ENCODE peak calls at places on chromosomes 6 and 20, in six cellular contexts. One of them, this sample, is unnamed.

GRCh38 chr6:187252-187840 is 104.9 kb upstream of the DUSP22 start:
- DNase-seq in A549: no peak
- DNase-seq in stimulated activated naive CD8-positive, alpha-beta T cell treated with anti-CD3 and anti-CD28 coated beads, Interleukin-15, amount 100 ng/mL, for 72 hours: no peak
- DNase-seq in NCI-H345: no peak
- DNase-seq in tibial artery: no peak
- DNase-seq in germinal center: no peak
- DNase-seq in this sample: no peak

GRCh38 chr20:34452281-34452982 is 63.8 kb upstream of the DYNLRB1 start:
- DNase-seq in tibial artery: no peak
- DNase-seq in stimulated activated naive CD8-positive, alpha-beta T cell treated with anti-CD3 and anti-CD28 coated beads, Interleukin-15, amount 100 ng/mL, for 72 hours: no peak
- DNase-seq in NCI-H345: no peak
- DNase-seq in germinal center: no peak
- DNase-seq in A549: no peak
- DNase-seq in this sample: no peak

GRCh38 chr6:83252717-83253116 is 59.6 kb downstream of the RWDD2A start:
- DNase-seq in A549: no peak
- DNase-seq in tibial artery: no peak
- DNase-seq in stimulated activated naive CD8-positive, alpha-beta T cell treated with anti-CD3 and anti-CD28 coated beads, Interleukin-15, amount 100 ng/mL, for 72 hours: no peak
- DNase-seq in NCI-H345: no peak
- DNase-seq in germinal center: no peak
- DNase-seq in this sample: no peak

GRCh38 chr6:44176935-44177509 is 18.4 kb downstream of the CAPN11 start:
- DNase-seq in A549: no peak
- DNase-seq in stimulated activated naive CD8-positive, alpha-beta T cell treated with anti-CD3 and anti-CD28 coated beads, Interleukin-15, amount 100 ng/mL, for 72 hours: peak; percentile 74
- DNase-seq in tibial artery: no peak
- DNase-seq in germinal center: peak; percentile 53
- DNase-seq in NCI-H345: no peak
- DNase-seq in this sample: no peak

GRCh38 chr20:45359069-45359405 is 3.9 kb upstream of the SYS1 start:
- DNase-seq in germinal center: no peak
- DNase-seq in stimulated activated naive CD8-positive, alpha-beta T cell treated with anti-CD3 and anti-CD28 coated beads, Interleukin-15, amount 100 ng/mL, for 72 hours: no peak
- DNase-seq in NCI-H345: no peak
- DNase-seq in A549: no peak
- DNase-seq in tibial artery: peak; percentile 95
- DNase-seq in this sample: no peak

GRCh38 chr6:166737231-166737630 is 110.2 kb upstream of the RPS6KA2 start:
- DNase-seq in germinal center: no peak
- DNase-seq in A549: no peak
- DNase-seq in NCI-H345: no peak
- DNase-seq in stimulated activated naive CD8-positive, alpha-beta T cell treated with anti-CD3 and anti-CD28 coated beads, Interleukin-15, amount 100 ng/mL, for 72 hours: no peak
- DNase-seq in tibial artery: no peak
- DNase-seq in this sample: no peak

GRCh38 chr6:3960754-3961361 is 111.7 kb downstream of the FAM50B start:
- DNase-seq in NCI-H345: no peak
- DNase-seq in A549: no peak
- DNase-seq in stimulated activated naive CD8-positive, alpha-beta T cell treated with anti-CD3 and anti-CD28 coated beads, Interleukin-15, amount 100 ng/mL, for 72 hours: no peak
- DNase-seq in germinal center: no peak
- DNase-seq in tibial artery: no peak
- DNase-seq in this sample: no peak

GRCh38 chr6:110878751-110879539 is 4.4 kb downstream of the AMD1 start:
- DNase-seq in tibial artery: no peak
- DNase-seq in A549: peak; percentile 48
- DNase-seq in germinal center: peak; percentile 46
- DNase-seq in stimulated activated naive CD8-positive, alpha-beta T cell treated with anti-CD3 and anti-CD28 coated beads, Interleukin-15, amount 100 ng/mL, for 72 hours: peak; percentile 21
- DNase-seq in NCI-H345: no peak
- DNase-seq in this sample: no peak

GRCh38 chr20:36385503-36385902 is 79.4 kb downstream of the DLGAP4 start:
- DNase-seq in germinal center: no peak
- DNase-seq in NCI-H345: no peak
- DNase-seq in stimulated activated naive CD8-positive, alpha-beta T cell treated with anti-CD3 and anti-CD28 coated beads, Interleukin-15, amount 100 ng/mL, for 72 hours: no peak
- DNase-seq in tibial artery: no peak
- DNase-seq in A549: no peak
- DNase-seq in this sample: no peak

GRCh38 chr6:1901556-1901955 is 291.8 kb downstream of the FOXC1 start:
- DNase-seq in germinal center: no peak
- DNase-seq in tibial artery: no peak
- DNase-seq in A549: no peak
- DNase-seq in stimulated activated naive CD8-positive, alpha-beta T cell treated with anti-CD3 and anti-CD28 coated beads, Interleukin-15, amount 100 ng/mL, for 72 hours: no peak
- DNase-seq in NCI-H345: no peak
- DNase-seq in this sample: no peak

GRCh38 chr20:1664911-1665310 is 7.3 kb upstream of the SIRPG start:
- DNase-seq in A549: no peak
- DNase-seq in stimulated activated naive CD8-positive, alpha-beta T cell treated with anti-CD3 and anti-CD28 coated beads, Interleukin-15, amount 100 ng/mL, for 72 hours: peak; percentile 67
- DNase-seq in NCI-H345: no peak
- DNase-seq in tibial artery: no peak
- DNase-seq in germinal center: peak; percentile 50
- DNase-seq in this sample: no peak

GRCh38 chr6:113495521-113495920 is 361.6 kb upstream of the MARCKS start:
- DNase-seq in stimulated activated naive CD8-positive, alpha-beta T cell treated with anti-CD3 and anti-CD28 coated beads, Interleukin-15, amount 100 ng/mL, for 72 hours: no peak
- DNase-seq in NCI-H345: no peak
- DNase-seq in tibial artery: no peak
- DNase-seq in A549: no peak
- DNase-seq in germinal center: no peak
- DNase-seq in this sample: no peak

GRCh38 chr20:49990310-49990720 is 7.5 kb downstream of the SNAI1 start:
- DNase-seq in A549: no peak
- DNase-seq in NCI-H345: no peak
- DNase-seq in tibial artery: no peak
- DNase-seq in stimulated activated naive CD8-positive, alpha-beta T cell treated with anti-CD3 and anti-CD28 coated beads, Interleukin-15, amount 100 ng/mL, for 72 hours: no peak
- DNase-seq in germinal center: no peak
- DNase-seq in this sample: peak; percentile 52

GRCh38 chr20:53303361-53303760 is 290.3 kb downstream of the ZNF217 start:
- DNase-seq in stimulated activated naive CD8-positive, alpha-beta T cell treated with anti-CD3 and anti-CD28 coated beads, Interleukin-15, amount 100 ng/mL, for 72 hours: no peak
- DNase-seq in NCI-H345: no peak
- DNase-seq in tibial artery: no peak
- DNase-seq in A549: no peak
- DNase-seq in germinal center: no peak
- DNase-seq in this sample: no peak

GRCh38 chr6:80523531-80523970 is 417.1 kb downstream of the BCKDHB start:
- DNase-seq in NCI-H345: peak; percentile 45
- DNase-seq in A549: no peak
- DNase-seq in stimulated activated naive CD8-positive, alpha-beta T cell treated with anti-CD3 and anti-CD28 coated beads, Interleukin-15, amount 100 ng/mL, for 72 hours: no peak
- DNase-seq in tibial artery: no peak
- DNase-seq in germinal center: no peak
- DNase-seq in this sample: peak; percentile 97

GRCh38 chr20:62938105-62938888 is at the start of gene GID8:
- DNase-seq in stimulated activated naive CD8-positive, alpha-beta T cell treated with anti-CD3 and anti-CD28 coated beads, Interleukin-15, amount 100 ng/mL, for 72 hours: peak; percentile 58
- DNase-seq in tibial artery: peak; percentile 71
- DNase-seq in germinal center: no peak
- DNase-seq in A549: peak; percentile 37
- DNase-seq in NCI-H345: no peak
- DNase-seq in this sample: no peak